ENCODE peak calls at places on chromosome 6, in ten cellular contexts. F, Q, O, H, P, J, A, M, Y and E are unnamed samples.

GRCh38 chr6:6993503-6994237 is 114.1 kb upstream of the RREB1 start:
- DNase-seq in F (no peak), Q (no peak), O (no peak), H (no peak), P (no peak), J (no peak), A (no peak), M (no peak), Y (no peak), E (no peak)

GRCh38 chr6:139708342-139709199 is 334.1 kb upstream of the CITED2 start:
- DNase-seq in F (no peak), Q (peak), O (no peak), H (peak), P (no peak), J (peak), A (peak), M (no peak), Y (peak), E (no peak)

GRCh38 chr6:79737172-79737571 is 106.0 kb downstream of the SH3BGRL2 start:
- DNase-seq in F (no peak), Q (no peak), O (no peak), H (peak), P (no peak), J (no peak), A (no peak), M (no peak), Y (no peak), E (peak)

GRCh38 chr6:84762941-84763396 is 1.4 kb downstream of the TBX18 start:
- DNase-seq in F (no peak), Q (peak), O (no peak), H (no peak), P (peak), J (no peak), A (no peak), M (no peak), Y (peak), E (no peak)

GRCh38 chr6:34806738-34807453 is 15.0 kb downstream of the BLTP3A start:
- DNase-seq in F (no peak), Q (peak), O (no peak), H (peak), P (no peak), J (no peak), A (no peak), M (no peak), Y (no peak), E (no peak)

GRCh38 chr6:168297643-168298042 is 21.9 kb downstream of the DACT2 start:
- DNase-seq in F (no peak), Q (no peak), O (no peak), H (no peak), P (no peak), J (no peak), A (no peak), M (no peak), Y (no peak), E (no peak)

GRCh38 chr6:17354700-17355403 is 38.5 kb upstream of the CAP2 start:
- DNase-seq in F (no peak), Q (peak), O (no peak), H (peak), P (no peak), J (no peak), A (no peak), M (no peak), Y (no peak), E (no peak)

GRCh38 chr6:78629154-78629721 is 238.1 kb upstream of the IRAK1BP1 start:
- DNase-seq in F (peak), Q (peak), O (no peak), H (no peak), P (peak), J (no peak), A (no peak), M (no peak), Y (no peak), E (no peak)

GRCh38 chr6:10962673-10963072 is 75.8 kb downstream of the SYCP2L start:
- DNase-seq in F (no peak), Q (peak), O (no peak), H (peak), P (no peak), J (peak), A (peak), M (no peak), Y (no peak), E (no peak)

GRCh38 chr6:15608406-15608805 is 54.4 kb downstream of the DTNBP1 start:
- DNase-seq in F (no peak), Q (peak), O (no peak), H (peak), P (no peak), J (peak), A (peak), M (no peak), Y (no peak), E (no peak)

GRCh38 chr6:91476000-91476399 is 889.1 kb upstream of the MAP3K7 start:
- DNase-seq in F (no peak), Q (no peak), O (no peak), H (peak), P (peak), J (no peak), A (peak), M (no peak), Y (peak), E (no peak)

GRCh38 chr6:110781522-110782200 is 33.6 kb downstream of the CDK19 start:
- DNase-seq in F (no peak), Q (no peak), O (no peak), H (peak), P (no peak), J (no peak), A (no peak), M (no peak), Y (no peak), E (no peak)

GRCh38 chr6:144064402-144064830 is 31.0 kb downstream of the SF3B5 start:
- DNase-seq in F (no peak), Q (no peak), O (peak), H (no peak), P (peak), J (no peak), A (no peak), M (peak), Y (peak), E (no peak)

GRCh38 chr6:46393161-46393939 is 97.9 kb downstream of the RCAN2 start:
- DNase-seq in F (no peak), Q (no peak), O (no peak), H (no peak), P (no peak), J (no peak), A (no peak), M (no peak), Y (no peak), E (no peak)

GRCh38 chr6:14324042-14324441 is 206.5 kb downstream of the CD83 start:
- DNase-seq in F (no peak), Q (no peak), O (no peak), H (peak), P (no peak), J (no peak), A (no peak), M (no peak), Y (no peak), E (no peak)

GRCh38 chr6:491233-491632 is 99.7 kb downstream of the IRF4 start:
- DNase-seq in F (no peak), Q (no peak), O (peak), H (peak), P (no peak), J (no peak), A (no peak), M (peak), Y (no peak), E (no peak)

GRCh38 chr6:34115396-34116314 is 30.2 kb downstream of the GRM4 start:
- DNase-seq in F (no peak), Q (peak), O (peak), H (peak), P (peak), J (no peak), A (no peak), M (no peak), Y (peak), E (no peak)

GRCh38 chr6:84897874-84898635 is 133.7 kb upstream of the TBX18 start:
- DNase-seq in F (no peak), Q (peak), O (no peak), H (peak), P (no peak), J (peak), A (peak), M (no peak), Y (no peak), E (no peak)

GRCh38 chr6:114108119-114109002 is 137.4 kb upstream of the HDAC2 start:
- DNase-seq in F (peak), Q (peak), O (peak), H (peak), P (peak), J (peak), A (peak), M (no peak), Y (peak), E (peak)

GRCh38 chr6:33249732-33250625 is 21.7 kb downstream of the VPS52 start:
- DNase-seq in F (no peak), Q (peak), O (no peak), H (peak), P (no peak), J (peak), A (peak), M (no peak), Y (no peak), E (no peak)

GRCh38 chr6:53020005-53020744 is 25.1 kb upstream of the GSTA4 start:
- DNase-seq in F (no peak), Q (no peak), O (no peak), H (no peak), P (no peak), J (no peak), A (no peak), M (no peak), Y (no peak), E (no peak)

GRCh38 chr6:44285552-44286284 is 15.5 kb downstream of the TMEM151B start:
- DNase-seq in F (no peak), Q (peak), O (peak), H (peak), P (peak), J (no peak), A (no peak), M (no peak), Y (no peak), E (no peak)

GRCh38 chr6:119323478-119323877 is 26.1 kb downstream of the MAN1A1 start:
- DNase-seq in F (no peak), Q (no peak), O (no peak), H (no peak), P (no peak), J (no peak), A (peak), M (no peak), Y (no peak), E (no peak)

GRCh38 chr6:25706314-25707014 is 48.1 kb upstream of the SLC17A4 start:
- DNase-seq in F (peak), Q (no peak), O (no peak), H (no peak), P (no peak), J (no peak), A (peak), M (no peak), Y (no peak), E (no peak)

GRCh38 chr6:21769973-21770372 is 176.4 kb downstream of the SOX4 start:
- DNase-seq in F (no peak), Q (no peak), O (no peak), H (no peak), P (no peak), J (no peak), A (no peak), M (no peak), Y (no peak), E (no peak)

GRCh38 chr6:140011537-140011936 is 637.1 kb upstream of the CITED2 start:
- DNase-seq in F (no peak), Q (no peak), O (no peak), H (no peak), P (no peak), J (no peak), A (no peak), M (no peak), Y (no peak), E (no peak)

GRCh38 chr6:169158182-169158573 is 95.5 kb downstream of the THBS2 start:
- DNase-seq in F (no peak), Q (no peak), O (no peak), H (peak), P (no peak), J (no peak), A (no peak), M (no peak), Y (peak), E (no peak)

GRCh38 chr6:52284131-52284459 is 447 bp downstream of the MCM3 start:
- DNase-seq in F (peak), Q (no peak), O (peak), H (no peak), P (peak), J (no peak), A (peak), M (no peak), Y (peak), E (peak)

GRCh38 chr6:26216886-26217713 is 129.9 kb downstream of the HFE start:
- DNase-seq in F (no peak), Q (peak), O (peak), H (peak), P (peak), J (peak), A (no peak), M (no peak), Y (no peak), E (no peak)